ENCODE peak calls at places on chromosome 17, in six cellular contexts. E is neural progenitor cell, X is NT2/D1, H is kidney, M is endothelial cell of umbilical vein, G is PC-3. O is an unnamed sample. For H3K4me1, the result is how much of the 10 kb centered on the place peaks cover.

GRCh38 chr17:54013117-54013516 is 190.4 kb downstream of the KIF2B start:
- DNase-seq in E (no peak), X (no peak), H (no peak), M (no peak), G (no peak), O (no peak)

GRCh38 chr17:33929181-33929724 is 325.8 kb upstream of the CCL2 start:
- DNase-seq in E (peak), X (peak), H (no peak), M (no peak), G (no peak), O (no peak)

GRCh38 chr17:64278614-64279013 is 15.6 kb upstream of the TEX2 start:
- DNase-seq in E (no peak), X (no peak), H (no peak), M (peak), G (peak), O (no peak)

GRCh38 chr17:35372846-35373531 is 432 bp downstream of the SLFN11 start:
- DNase-seq in E (peak), X (no peak), H (peak), M (peak), G (peak), O (peak)

GRCh38 chr17:41678411-41678906 is 10.2 kb upstream of the EIF1 start:
- DNase-seq in E (no peak), X (no peak), H (peak), M (peak), G (peak), O (no peak)

GRCh38 chr17:9924735-9925191 is 19.7 kb upstream of the RCVRN start:
- DNase-seq in E (peak), X (peak), H (no peak), M (peak), G (peak), O (no peak)

GRCh38 chr17:81066072-81066471 is 31.1 kb downstream of the BAIAP2 start:
- DNase-seq in E (no peak), X (no peak), H (no peak), M (no peak), G (peak), O (peak)

GRCh38 chr17:79002796-79003593 is 6.6 kb downstream of the CANT1 start:
- DNase-seq in E (no peak), X (no peak), H (peak), M (no peak), G (no peak), O (peak)

GRCh38 chr17:80422276-80422675 is 7.3 kb downstream of the ENDOV start:
- DNase-seq in E (no peak), X (no peak), H (no peak), M (no peak), G (no peak), O (no peak)

GRCh38 chr17:16358394-16358793 is 5.1 kb upstream of the CENPV start:
- DNase-seq in E (no peak), X (no peak), H (no peak), M (no peak), G (no peak), O (no peak)

GRCh38 chr17:34178047-34178446 is 77.0 kb upstream of the CCL2 start:
- DNase-seq in E (peak), X (no peak), H (no peak), M (no peak), G (no peak), O (no peak)

GRCh38 chr17:538096-538973 is 176.3 kb downstream of the VPS53 start:
- DNase-seq in E (peak), X (no peak), H (no peak), M (peak), G (no peak), O (no peak)

GRCh38 chr17:13833921-13834320 is 232.2 kb upstream of the HS3ST3A1 start:
- DNase-seq in E (no peak), X (no peak), H (no peak), M (no peak), G (no peak), O (no peak)

GRCh38 chr17:45052052-45052772 is 780 bp upstream of the DCAKD start:
- DNase-seq in E (peak), X (no peak), H (peak), M (peak), G (peak), O (peak)

GRCh38 chr17:47776330-47777197 is 43.5 kb downstream of the TBX21 start:
- DNase-seq in E (peak), X (no peak), H (peak), M (peak), G (peak), O (peak)

GRCh38 chr17:63702223-63702577 is 2.3 kb upstream of the LIMD2 start:
- DNase-seq in E (no peak), X (no peak), H (peak), M (no peak), G (no peak), O (peak)

GRCh38 chr17:7191571-7192270 is 12.6 kb upstream of the ASGR1 start:
- DNase-seq in E (peak), X (peak), H (no peak), M (no peak), G (peak), O (peak)

GRCh38 chr17:79993390-79994221 is 42.1 kb downstream of the TBC1D16 start:
- DNase-seq in E (peak), X (no peak), H (peak), M (no peak), G (no peak), O (peak)

GRCh38 chr17:67646472-67646871 is 71.3 kb upstream of the NOL11 start:
- DNase-seq in E (no peak), X (no peak), H (no peak), M (no peak), G (no peak), O (no peak)

GRCh38 chr17:9594065-9594464 is 17.6 kb downstream of the CFAP52 start:
- DNase-seq in E (no peak), X (no peak), H (no peak), M (no peak), G (no peak), O (no peak)

GRCh38 chr17:16211601-16212000 is 3.7 kb downstream of the NCOR1 start:
- DNase-seq in E (no peak), X (no peak), H (no peak), M (no peak), G (no peak), O (no peak)

GRCh38 chr17:19904924-19905323 is 37.2 kb upstream of the ULK2 start:
- DNase-seq in E (no peak), X (no peak), H (no peak), M (no peak), G (no peak), O (no peak)

GRCh38 chr17:81018044-81018802 is 16.7 kb upstream of the BAIAP2 start:
- DNase-seq in E (peak), X (no peak), H (peak), M (peak), G (peak), O (peak)

GRCh38 chr17:51056813-51057510 is 63.7 kb downstream of the SPAG9 start:
- DNase-seq in E (peak), X (peak), H (no peak), M (peak), G (peak), O (peak)

GRCh38 chr17:27236710-27237315 is 57.1 kb upstream of the WSB1 start:
- DNase-seq in E (peak), X (peak), H (no peak), M (peak), G (peak), O (peak)

GRCh38 chr17:64128787-64129514 is 993 bp downstream of the ERN1 start:
- DNase-seq in E (no peak), X (no peak), H (no peak), M (peak), G (peak), O (peak)

GRCh38 chr17:56144205-56144604 is 9.1 kb upstream of the ANKFN1 start:
- DNase-seq in E (no peak), X (no peak), H (no peak), M (no peak), G (no peak), O (no peak)

DNA sequence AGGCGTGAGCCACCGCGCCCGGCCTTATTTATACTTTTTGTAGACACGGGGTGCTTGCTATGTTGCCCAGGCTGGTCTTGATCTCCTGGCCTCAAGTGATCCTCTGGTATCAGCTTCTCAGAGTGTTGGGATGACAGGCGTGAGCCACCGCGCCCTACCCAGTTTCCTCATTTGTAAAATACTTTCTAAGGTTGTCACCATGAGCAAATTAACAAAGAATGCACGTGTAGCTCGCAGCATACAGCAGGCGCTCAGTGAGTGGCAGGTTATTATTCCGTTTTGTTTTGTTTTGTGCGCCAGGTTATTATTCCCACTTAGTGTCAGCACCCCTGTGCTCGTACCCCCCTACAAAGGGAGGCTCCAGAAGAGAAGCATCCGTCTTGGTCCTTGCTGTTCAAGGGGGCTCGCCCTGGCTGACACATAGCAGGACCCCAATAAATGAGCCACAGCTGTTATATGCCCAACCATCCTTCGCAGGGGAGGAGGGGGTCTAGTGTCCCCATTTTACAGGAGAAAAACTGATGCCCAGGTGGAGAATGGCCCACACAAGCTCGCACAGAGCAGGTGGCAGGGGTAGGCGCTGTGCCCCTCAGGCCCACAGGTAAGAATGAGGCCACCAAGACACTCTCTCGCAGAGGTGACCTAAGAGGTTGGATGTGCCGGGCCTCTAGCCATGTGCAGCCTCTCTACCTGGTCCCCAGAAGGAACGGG is 686 bp upstream of the MIEF2 start:
- DNase-seq in E (peak), X (no peak), H (no peak), M (no peak), G (peak), O (no peak)
- H3K4me1 ChIP-seq in E (under half), X (under half), H (under half), M (under half), G (under half), O (under half)

DNA sequence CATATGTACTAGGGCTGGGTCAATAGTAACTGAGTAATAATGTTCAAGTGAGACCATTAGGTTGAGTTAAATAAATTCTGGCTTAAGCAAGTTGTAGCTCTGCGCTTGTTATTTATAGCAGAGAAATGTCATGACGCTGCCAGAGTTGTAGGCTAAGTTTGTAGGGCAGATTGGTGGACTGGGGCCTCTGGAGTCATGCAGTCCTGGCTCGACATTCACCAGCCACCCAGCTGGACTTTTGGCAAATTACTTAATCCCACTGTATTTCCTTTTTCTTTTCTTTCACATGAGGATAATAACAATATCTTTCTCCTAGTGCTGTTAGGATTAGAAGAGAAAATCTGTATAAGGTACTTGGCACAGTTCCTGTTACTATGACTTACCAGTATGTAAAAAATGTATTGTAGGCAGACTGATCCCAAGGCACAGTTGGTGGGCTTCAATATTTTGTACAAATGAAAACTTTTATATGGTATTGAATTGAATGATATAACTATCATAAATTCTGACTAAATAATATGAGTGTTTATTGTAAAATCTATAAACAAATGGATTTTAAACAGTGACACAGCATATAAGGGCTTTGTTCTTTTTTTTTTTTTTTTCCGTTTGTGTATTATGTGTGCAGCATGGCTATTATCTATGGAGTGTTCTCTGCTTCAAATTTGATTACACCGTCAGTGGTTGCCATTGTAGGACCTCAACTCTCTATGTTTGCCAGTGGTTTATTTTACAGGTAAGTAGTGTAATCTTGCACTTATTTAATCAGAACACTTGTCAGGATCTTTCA is 2.6 kb downstream of the MFSD11 start:
- DNase-seq in E (no peak), X (no peak), H (no peak), M (no peak), G (no peak), O (no peak)
- H3K9ac ChIP-seq in E (no peak), X (no peak), H (no peak), M (no peak), G (no peak), O (no peak)

GRCh38 chr17:38742431-38743308 is 5.5 kb downstream of the PCGF2 start:
- DNase-seq in E (no peak), X (no peak), H (no peak), M (peak), G (no peak), O (peak)
- H3K4me1 ChIP-seq in E (under half), X (under half), H (under half), M (under half), G (under half), O (under half)

DNA sequence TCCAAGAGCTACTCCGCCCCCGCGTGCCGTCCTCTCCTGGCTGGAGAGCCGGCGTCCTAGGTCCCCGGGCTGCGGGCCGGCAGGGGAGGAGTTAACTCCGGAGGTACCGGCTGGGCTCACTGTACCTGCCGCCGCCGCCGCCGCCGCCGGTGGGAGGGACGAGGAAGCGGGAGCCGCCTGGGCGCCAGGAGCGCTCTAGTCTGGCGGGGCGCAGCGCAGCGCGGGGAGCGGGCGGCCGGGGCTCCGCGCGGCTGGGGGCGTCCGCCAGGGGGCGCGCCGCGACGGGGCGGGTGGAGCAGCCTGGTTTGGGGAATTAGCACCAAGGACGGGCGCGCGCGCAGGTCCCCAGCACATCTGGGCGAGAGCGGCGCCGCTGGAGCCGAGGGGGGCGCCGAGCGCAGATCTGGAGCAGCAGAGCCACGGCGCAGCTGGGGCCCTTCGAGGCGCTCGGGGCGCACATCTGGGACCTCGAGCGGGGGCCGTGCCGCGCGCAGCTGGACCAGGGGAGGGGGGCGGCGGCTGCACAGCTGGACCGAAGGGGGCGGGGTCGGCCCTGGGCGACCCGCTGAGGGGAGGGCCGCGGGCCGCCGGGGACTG is at the start of gene NXPH3:
- DNase-seq in E (peak), X (peak), H (peak), M (peak), G (peak), O (peak)
- H3K9ac ChIP-seq in E (peak), X (peak), H (no peak), M (no peak), G (no peak), O (peak)

GRCh38 chr17:68819465-68819864 is 135.7 kb downstream of the ABCA8 start:
- DNase-seq in E (no peak), X (no peak), H (no peak), M (no peak), G (no peak), O (no peak)
- H3K4me1 ChIP-seq in E (under half), X (under half), H (under half), M (under half), G (under half), O (under half)

GRCh38 chr17:31568140-31568938 is 176.9 kb downstream of the RAB11FIP4 start:
- DNase-seq in E (no peak), X (no peak), H (no peak), M (no peak), G (no peak), O (no peak)
- H3K9ac ChIP-seq in E (no peak), X (no peak), H (no peak), M (no peak), G (no peak), O (no peak)

GRCh38 chr17:4672055-4672630 is 30.7 kb upstream of the ALOX15 start:
- DNase-seq in E (no peak), X (no peak), H (no peak), M (no peak), G (no peak), O (no peak)

GRCh38 chr17:4672726-4673125 is 31.2 kb downstream of the PELP1 start:
- DNase-seq in E (no peak), X (no peak), H (no peak), M (no peak), G (no peak), O (no peak)

GRCh38 chr17:4673986-4674770 is 29.8 kb downstream of the PELP1 start:
- DNase-seq in E (no peak), X (no peak), H (no peak), M (no peak), G (no peak), O (no peak)

GRCh38 chr17:4675791-4676190 is 28.1 kb downstream of the PELP1 start:
- DNase-seq in E (no peak), X (no peak), H (no peak), M (no peak), G (no peak), O (no peak)

DNA sequence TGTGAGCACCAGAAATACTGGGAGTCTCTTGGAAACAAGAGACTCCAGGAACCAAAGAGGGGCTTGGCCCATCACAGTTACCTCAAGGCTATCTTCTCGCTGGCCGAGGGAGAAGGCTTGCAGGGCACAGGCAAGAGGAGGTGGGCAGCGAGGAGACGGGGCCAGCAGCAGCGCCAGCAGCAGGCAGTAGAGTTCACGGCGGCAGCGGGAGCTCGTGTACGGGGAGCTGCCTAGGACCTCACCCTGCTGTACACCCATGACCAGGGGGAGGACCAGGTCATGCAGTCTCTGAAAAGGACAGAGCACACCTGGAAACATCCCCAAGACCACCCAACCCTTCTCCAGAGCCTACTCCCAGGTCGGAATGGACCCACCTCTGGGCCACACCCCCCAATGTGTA is 30.8 kb downstream of the PELP1 start:
- DNase-seq in E (no peak), X (no peak), H (no peak), M (no peak), G (no peak), O (no peak)
- H3K4me1 ChIP-seq in E (under half), X (under half), H (under half), M (under half), G (under half), O (under half)

GRCh38 chr17:83105512-83105911 is 26.1 kb downstream of the METRNL start:
- DNase-seq in E (no peak), X (no peak), H (no peak), M (no peak), G (no peak), O (no peak)

GRCh38 chr17:83106913-83107655 is 27.7 kb downstream of the METRNL start:
- DNase-seq in E (no peak), X (no peak), H (no peak), M (no peak), G (no peak), O (no peak)

GRCh38 chr17:83107656-83108048 is 28.2 kb downstream of the METRNL start:
- DNase-seq in E (no peak), X (no peak), H (peak), M (no peak), G (no peak), O (no peak)

GRCh38 chr17:83104577-83105505 is 25.4 kb downstream of the METRNL start:
- DNase-seq in E (no peak), X (no peak), H (no peak), M (peak), G (no peak), O (no peak)

GRCh38 chr17:83106036-83106577 is 26.7 kb downstream of the METRNL start:
- DNase-seq in E (no peak), X (no peak), H (no peak), M (no peak), G (no peak), O (no peak)
- H3K9ac ChIP-seq in E (no peak), X (no peak), H (no peak), M (no peak), G (no peak), O (no peak)